ENCODE peak calls at places on chromosomes 1 and 21, in five cellular contexts. One of them, this sample, is unnamed.

GRCh38 chr1:12485231-12486172 is 132.5 kb downstream of the DHRS3 start:
- DNase-seq in fibroblast of lung: peak; percentile 55
- DNase-seq in GM20000: no peak
- DNase-seq in foreskin fibroblast: peak; percentile 76
- DNase-seq in Calu3: peak; percentile 56
- DNase-seq in this sample: no peak

GRCh38 chr1:903721-904270 is 19.9 kb upstream of the SAMD11 start:
- DNase-seq in fibroblast of lung: no peak
- DNase-seq in GM20000: peak; percentile 14
- DNase-seq in foreskin fibroblast: no peak
- DNase-seq in Calu3: no peak
- DNase-seq in this sample: no peak

GRCh38 chr21:35933466-35933865 is 126.9 kb downstream of the SETD4 start:
- DNase-seq in fibroblast of lung: peak; percentile 82
- DNase-seq in GM20000: no peak
- DNase-seq in foreskin fibroblast: peak; percentile 96
- DNase-seq in Calu3: no peak
- DNase-seq in this sample: no peak

GRCh38 chr1:34328281-34328680 is 151.6 kb downstream of the C1orf94 start:
- DNase-seq in fibroblast of lung: no peak
- DNase-seq in GM20000: no peak
- DNase-seq in foreskin fibroblast: no peak
- DNase-seq in Calu3: no peak
- DNase-seq in this sample: no peak

GRCh38 chr1:20381045-20381641 is 90.5 kb downstream of the VWA5B1 start:
- DNase-seq in fibroblast of lung: no peak
- DNase-seq in GM20000: no peak
- DNase-seq in foreskin fibroblast: no peak
- DNase-seq in Calu3: no peak
- DNase-seq in this sample: no peak

GRCh38 chr1:230077011-230077410 is 10.0 kb downstream of the GALNT2 start:
- DNase-seq in fibroblast of lung: no peak
- DNase-seq in GM20000: no peak
- DNase-seq in foreskin fibroblast: no peak
- DNase-seq in Calu3: no peak
- DNase-seq in this sample: no peak

GRCh38 chr1:67604778-67605177 is 80.2 kb upstream of the GADD45A start:
- DNase-seq in fibroblast of lung: no peak
- DNase-seq in GM20000: no peak
- DNase-seq in foreskin fibroblast: no peak
- DNase-seq in Calu3: no peak
- DNase-seq in this sample: no peak

GRCh38 chr1:231058416-231059109 is 18.5 kb upstream of the FAM89A start:
- DNase-seq in fibroblast of lung: no peak
- DNase-seq in GM20000: no peak
- DNase-seq in foreskin fibroblast: no peak
- DNase-seq in Calu3: peak; percentile 85
- DNase-seq in this sample: no peak

GRCh38 chr1:202134645-202135172 is 9.8 kb downstream of the ARL8A start:
- DNase-seq in fibroblast of lung: no peak
- DNase-seq in GM20000: no peak
- DNase-seq in foreskin fibroblast: no peak
- DNase-seq in Calu3: no peak
- DNase-seq in this sample: no peak

DNA sequence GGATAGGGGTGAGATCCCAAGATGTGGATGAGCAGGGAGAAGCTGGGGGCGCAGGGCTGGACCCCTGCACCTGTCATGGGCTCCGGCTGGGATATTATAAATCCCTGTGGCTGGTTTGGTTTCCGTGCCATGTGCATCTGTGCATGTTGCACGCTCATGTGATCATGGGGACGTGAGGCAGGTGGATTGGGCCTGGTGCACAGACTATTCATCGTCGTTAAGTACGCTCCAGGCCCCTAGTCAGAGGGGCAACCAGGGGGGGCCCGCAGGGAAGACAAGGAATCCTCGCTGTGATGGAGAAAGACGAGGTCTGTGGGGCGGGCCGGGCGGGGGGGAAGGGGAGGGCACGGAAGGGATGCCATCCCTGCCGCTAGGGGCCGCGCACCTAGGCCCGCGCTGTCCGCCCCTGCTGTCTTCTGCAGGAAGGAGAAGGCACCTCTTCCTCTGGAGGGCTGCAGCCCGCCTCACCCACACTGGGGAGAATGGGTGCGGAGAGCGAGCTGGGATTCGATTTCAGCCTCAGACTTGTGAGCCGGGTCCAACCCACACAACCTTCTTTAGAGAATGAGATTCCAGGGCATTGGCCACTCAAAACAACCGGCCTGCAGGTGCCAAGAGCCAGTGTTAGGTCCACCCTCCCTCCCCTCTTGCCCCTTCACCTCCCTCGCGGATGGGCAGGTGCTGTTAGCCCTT is 766 bp upstream of the LRP8 start:
- DNase-seq in fibroblast of lung: no peak
- DNase-seq in GM20000: no peak
- DNase-seq in foreskin fibroblast: no peak
- DNase-seq in Calu3: no peak
- DNase-seq in this sample: no peak
- TF ChIP-seq CTCF in fibroblast of lung: no peak
- TF ChIP-seq CTCF in GM20000: no peak
- TF ChIP-seq CTCF in foreskin fibroblast: no peak
- TF ChIP-seq CTCF in Calu3: no peak
- TF ChIP-seq CTCF in this sample: peak; percentile 29

DNA sequence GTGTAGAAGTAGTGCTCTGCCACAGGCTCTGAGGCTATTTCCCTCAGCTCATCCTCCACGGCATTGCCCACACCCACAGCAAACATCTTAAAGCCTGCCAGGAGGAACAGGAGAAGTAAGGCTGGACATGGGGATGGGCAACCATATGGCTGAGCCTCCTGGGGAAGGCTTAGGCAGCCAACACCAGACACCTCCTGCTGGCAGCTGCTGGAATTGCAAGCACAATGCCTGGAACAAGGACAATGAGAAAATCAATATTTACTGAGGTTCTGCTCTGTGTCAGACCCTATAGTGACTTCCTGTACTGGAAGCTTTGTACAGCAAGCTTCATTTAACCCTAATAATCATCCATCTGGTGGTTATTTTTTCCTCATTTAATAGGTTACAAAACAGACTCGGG is 8.2 kb downstream of the MATN1 start:
- DNase-seq in fibroblast of lung: no peak
- DNase-seq in GM20000: no peak
- DNase-seq in foreskin fibroblast: no peak
- DNase-seq in Calu3: peak; percentile 29
- DNase-seq in this sample: no peak
- TF ChIP-seq CTCF in fibroblast of lung: peak; percentile 51
- TF ChIP-seq CTCF in GM20000: no peak
- TF ChIP-seq CTCF in foreskin fibroblast: peak; percentile 26
- TF ChIP-seq CTCF in Calu3: peak; percentile 49
- TF ChIP-seq CTCF in this sample: no peak

GRCh38 chr1:109981128-109981379 is 3.5 kb upstream of the AHCYL1 start:
- DNase-seq in fibroblast of lung: no peak
- DNase-seq in GM20000: no peak
- DNase-seq in foreskin fibroblast: no peak
- DNase-seq in Calu3: no peak
- DNase-seq in this sample: no peak

GRCh38 chr1:109979489-109980091 is 5.0 kb upstream of the AHCYL1 start:
- DNase-seq in fibroblast of lung: peak; percentile 68
- DNase-seq in GM20000: no peak
- DNase-seq in foreskin fibroblast: peak; percentile 92
- DNase-seq in Calu3: no peak
- DNase-seq in this sample: no peak

GRCh38 chr1:109977657-109978378 is 6.7 kb upstream of the AHCYL1 start:
- DNase-seq in fibroblast of lung: no peak
- DNase-seq in GM20000: no peak
- DNase-seq in foreskin fibroblast: peak; percentile 49
- DNase-seq in Calu3: no peak
- DNase-seq in this sample: no peak

GRCh38 chr1:109978761-109979488 is 5.6 kb upstream of the AHCYL1 start:
- DNase-seq in fibroblast of lung: peak; percentile 50
- DNase-seq in GM20000: no peak
- DNase-seq in foreskin fibroblast: no peak
- DNase-seq in Calu3: no peak
- DNase-seq in this sample: no peak

GRCh38 chr1:109980324-109981127 is 4.0 kb upstream of the AHCYL1 start:
- DNase-seq in fibroblast of lung: no peak
- DNase-seq in GM20000: no peak
- DNase-seq in foreskin fibroblast: peak; percentile 50
- DNase-seq in Calu3: peak; percentile 69
- DNase-seq in this sample: peak; percentile 42
- TF ChIP-seq CTCF in fibroblast of lung: peak; percentile 43
- TF ChIP-seq CTCF in GM20000: no peak
- TF ChIP-seq CTCF in foreskin fibroblast: peak; percentile 53
- TF ChIP-seq CTCF in Calu3: peak; percentile 67
- TF ChIP-seq CTCF in this sample: peak; percentile 48

GRCh38 chr1:234996245-234996757 is 132.3 kb downstream of the TOMM20 start:
- DNase-seq in fibroblast of lung: peak; percentile 21
- DNase-seq in GM20000: no peak
- DNase-seq in foreskin fibroblast: no peak
- DNase-seq in Calu3: no peak
- DNase-seq in this sample: no peak
- TF ChIP-seq CTCF in fibroblast of lung: no peak
- TF ChIP-seq CTCF in GM20000: no peak
- TF ChIP-seq CTCF in foreskin fibroblast: peak; percentile 13
- TF ChIP-seq CTCF in Calu3: no peak
- TF ChIP-seq CTCF in this sample: no peak

DNA sequence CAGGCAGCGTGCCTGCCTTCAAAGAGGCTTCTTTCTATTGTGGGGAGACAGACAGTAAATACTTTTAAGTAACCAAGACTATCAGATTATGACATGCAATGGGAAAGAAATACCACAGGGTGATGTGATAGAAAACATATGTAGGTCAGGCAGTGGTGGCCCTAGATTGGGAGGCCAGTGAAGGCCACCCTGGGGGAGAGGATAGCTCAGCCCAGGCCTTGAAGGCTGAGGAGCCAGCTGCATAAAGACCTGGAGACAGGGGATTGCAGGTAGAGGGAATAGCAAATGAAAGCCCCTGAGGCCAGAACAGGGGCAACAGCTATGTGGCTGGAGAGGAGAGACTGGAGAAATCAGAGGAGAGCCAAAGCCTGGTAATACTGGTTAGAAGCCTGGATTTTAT is 4.0 kb downstream of the SOX13 start:
- DNase-seq in fibroblast of lung: no peak
- DNase-seq in GM20000: no peak
- DNase-seq in foreskin fibroblast: peak; percentile 59
- DNase-seq in Calu3: no peak
- DNase-seq in this sample: no peak
- TF ChIP-seq CTCF in fibroblast of lung: no peak
- TF ChIP-seq CTCF in GM20000: no peak
- TF ChIP-seq CTCF in foreskin fibroblast: no peak
- TF ChIP-seq CTCF in Calu3: no peak
- TF ChIP-seq CTCF in this sample: no peak